ENCODE peak calls at places on chromosomes 2 and 18, in four cellular contexts. F, R, G and O are unnamed samples.

GRCh38 chr18:36783792-36784191 is 45.0 kb downstream of the TPGS2 start:
- DNase-seq in G (no peak), F (no peak), R (no peak), O (no peak)

GRCh38 chr2:39228413-39229209 is 15.2 kb downstream of the CDKL4 start:
- DNase-seq in R (no peak), F (peak; percentile 10), G (no peak), O (no peak)

GRCh38 chr18:60649816-60650215 is 277.2 kb upstream of the MC4R start:
- DNase-seq in R (no peak), F (no peak), G (no peak), O (no peak)

GRCh38 chr2:132274000-132274399 is 112.2 kb upstream of the ANKRD30BL start:
- DNase-seq in R (no peak), G (no peak), F (no peak), O (no peak)

GRCh38 chr2:181129654-181130053 is 149.2 kb downstream of the UBE2E3 start:
- DNase-seq in G (no peak), R (no peak), F (no peak), O (no peak)

GRCh38 chr18:37497836-37498518 is 67.6 kb downstream of the CELF4 start:
- DNase-seq in F (no peak), G (no peak), R (no peak), O (no peak)

GRCh38 chr2:202267495-202267894 is 1.9 kb downstream of the NOP58 start:
- DNase-seq in G (no peak), R (no peak), F (peak; percentile 48), O (no peak)

GRCh38 chr2:171406044-171406443 is 27.7 kb downstream of the METTL8 start:
- DNase-seq in G (no peak), F (no peak), R (no peak), O (no peak)

GRCh38 chr18:46297621-46298020 is 193.4 kb downstream of the HAUS1 start:
- DNase-seq in F (no peak), G (no peak), R (no peak), O (peak; percentile 27)

GRCh38 chr2:78602862-78603261 is 422.6 kb upstream of the REG3G start:
- DNase-seq in R (no peak), G (no peak), F (no peak), O (no peak)

GRCh38 chr2:163625632-163626031 is 110.2 kb downstream of the FIGN start:
- DNase-seq in F (no peak), R (no peak), G (no peak), O (no peak)

GRCh38 chr18:44143054-44143453 is 537.6 kb upstream of the SETBP1 start:
- DNase-seq in G (no peak), R (no peak), F (no peak), O (peak; percentile 69)

GRCh38 chr2:3142961-3143571 is 234.6 kb downstream of the EIPR1 start:
- DNase-seq in R (no peak), F (no peak), G (no peak), O (no peak)

GRCh38 chr2:186572705-186573104 is 17.2 kb upstream of the ITGAV start:
- DNase-seq in G (no peak), F (no peak), R (no peak), O (no peak)

GRCh38 chr2:16429431-16429830 is 236.2 kb downstream of the CYRIA start:
- DNase-seq in G (no peak), R (no peak), F (no peak), O (no peak)

GRCh38 chr18:55934801-55935200 is 346.8 kb upstream of the TCF4 start:
- DNase-seq in F (no peak), R (no peak), G (no peak), O (no peak)

DNA sequence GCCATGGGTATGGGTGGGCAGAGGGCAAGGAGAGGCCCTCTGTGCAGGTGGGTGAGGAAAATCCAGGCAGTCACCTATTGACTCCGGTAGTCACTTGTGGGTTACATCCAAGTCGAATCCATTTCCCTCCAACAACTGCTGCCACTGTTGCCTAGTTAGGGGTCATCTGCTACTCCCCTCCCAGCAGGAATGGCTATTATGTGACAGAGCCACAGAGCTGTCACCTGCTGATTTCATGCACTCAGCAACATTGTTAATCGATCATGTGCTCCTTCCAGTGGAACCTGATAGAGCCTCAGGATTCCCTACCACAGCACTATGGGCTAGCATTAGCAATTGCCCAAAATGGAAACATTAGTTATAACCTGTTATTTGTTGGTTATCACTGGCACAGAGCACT is 31.4 kb downstream of the POLR1A start:
- DNase-seq in R (no peak), F (no peak), G (no peak), O (no peak)
- H3K4me2 ChIP-seq in R (no peak overlapping the region), F (no peak overlapping the region), G (no peak overlapping the region), O (no peak overlapping the region)

GRCh38 chr18:48433541-48433940 is 24.4 kb upstream of the ZBTB7C start:
- DNase-seq in R (no peak), G (no peak), F (peak; percentile 47), O (no peak)
- H4K20me1 ChIP-seq in R (no peaks in the 10 kb centered on the region), G (no peaks in the 10 kb centered on the region), F (no peaks in the 10 kb centered on the region), O (no peaks in the 10 kb centered on the region)

GRCh38 chr2:209145941-209146681 is 277.7 kb upstream of the MAP2 start:
- DNase-seq in F (no peak), G (no peak), R (no peak), O (no peak)

GRCh38 chr2:209147981-209148380 is 275.9 kb upstream of the MAP2 start:
- DNase-seq in G (no peak), R (no peak), F (no peak), O (no peak)

GRCh38 chr2:209141818-209142217 is 282.0 kb upstream of the MAP2 start:
- DNase-seq in G (no peak), R (no peak), F (no peak), O (no peak)

GRCh38 chr2:209141142-209141541 is 282.7 kb upstream of the MAP2 start:
- DNase-seq in G (no peak), R (no peak), F (no peak), O (no peak)

GRCh38 chr2:209146682-209147320 is 277.0 kb upstream of the MAP2 start:
- DNase-seq in G (no peak), F (no peak), R (no peak), O (no peak)
- H3K4me2 ChIP-seq in G (no peak overlapping the region), F (no peak overlapping the region), R (no peak overlapping the region), O (no peak overlapping the region)

GRCh38 chr2:86143926-86144685 is 38.1 kb downstream of the PTCD3 start:
- DNase-seq in G (no peak), R (no peak), F (no peak), O (no peak)

GRCh38 chr2:86140969-86141392 is 34.9 kb downstream of the PTCD3 start:
- DNase-seq in R (no peak), G (no peak), F (peak; percentile 6), O (no peak)

GRCh38 chr2:86139981-86140380 is 33.9 kb downstream of the PTCD3 start:
- DNase-seq in G (no peak), F (no peak), R (no peak), O (no peak)

GRCh38 chr2:86143307-86143706 is 37.3 kb downstream of the PTCD3 start:
- DNase-seq in F (peak; percentile 17), G (no peak), R (no peak), O (no peak)

DNA sequence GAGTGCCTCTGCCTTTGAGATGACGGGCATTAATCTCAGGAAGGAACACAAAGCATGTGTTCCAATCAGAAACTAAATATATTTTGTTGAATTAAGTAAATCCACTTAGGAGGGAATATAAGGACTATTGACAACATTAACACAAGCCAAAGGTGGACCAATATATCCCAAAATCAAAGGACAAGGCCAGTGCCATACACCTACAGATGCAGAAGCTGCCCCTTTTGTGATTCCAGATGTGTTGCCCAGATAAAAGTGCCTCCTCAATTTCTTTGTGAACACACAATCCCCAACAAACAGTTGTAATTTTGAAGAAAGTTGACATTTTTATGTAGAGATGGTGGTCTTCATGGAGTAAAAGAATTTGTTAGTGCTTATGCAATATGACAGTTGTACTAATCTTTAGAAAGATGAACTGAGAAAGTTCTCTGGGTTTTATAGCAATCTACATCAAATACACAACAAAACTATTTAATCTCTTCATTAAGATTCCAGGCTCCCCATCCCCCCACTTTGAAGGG is 36.8 kb downstream of the PTCD3 start:
- DNase-seq in G (no peak), R (no peak), F (no peak), O (no peak)
- H4K20me1 ChIP-seq in G (no peaks in the 10 kb centered on the region), R (no peaks in the 10 kb centered on the region), F (no peaks in the 10 kb centered on the region), O (peaks cover 3% of the 10 kb centered on the region)

GRCh38 chr2:190158798-190159434 is 96.4 kb upstream of the MSTN start:
- DNase-seq in F (no peak), G (no peak), R (no peak), O (no peak)

GRCh38 chr2:190162851-190163250 is 100.3 kb upstream of the MSTN start:
- DNase-seq in R (no peak), F (no peak), G (no peak), O (no peak)

GRCh38 chr2:190156750-190157277 is 94.3 kb upstream of the MSTN start:
- DNase-seq in F (no peak), G (no peak), R (no peak), O (no peak)

GRCh38 chr2:190159453-190159852 is 96.9 kb upstream of the MSTN start:
- DNase-seq in G (no peak), R (no peak), F (peak; percentile 89), O (peak; percentile 81)
- H3K4me2 ChIP-seq in G (no peak overlapping the region), R (no peak overlapping the region), F (peak overlapping the region; percentile 51), O (no peak overlapping the region)